ENCODE peak calls at places on chromosomes 1 and 21, in eight cellular contexts. P, D, U, G, W, X, F and L are unnamed samples.

GRCh38 chr1:173549813-173550212 is 53.1 kb downstream of the SLC9C2 start:
- DNase-seq in P (no peak), D (no peak), U (no peak), G (no peak), W (no peak), X (no peak), F (no peak), L (no peak)

GRCh38 chr1:97632075-97632474 is 288.8 kb downstream of the DPYD start:
- DNase-seq in P (no peak), D (no peak), U (peak; percentile 6), G (no peak), W (no peak), X (no peak), F (peak; percentile 86), L (peak; percentile 13)

GRCh38 chr1:198778049-198778448 is 139.2 kb downstream of the PTPRC start:
- DNase-seq in P (no peak), D (no peak), U (no peak), G (no peak), W (no peak), X (no peak), F (no peak), L (peak; percentile 28)

GRCh38 chr1:236451796-236452373 is 57.8 kb downstream of the EDARADD start:
- DNase-seq in P (no peak), D (peak; percentile 4), U (no peak), G (peak; percentile 34), W (no peak), X (peak; percentile 39), F (peak; percentile 3), L (no peak)

GRCh38 chr1:170698301-170698700 is 34.4 kb downstream of the PRRX1 start:
- DNase-seq in P (no peak), D (no peak), U (no peak), G (no peak), W (no peak), X (no peak), F (no peak), L (no peak)

GRCh38 chr1:12408662-12409061 is 178.8 kb downstream of the VPS13D start:
- DNase-seq in P (no peak), D (no peak), U (no peak), G (no peak), W (no peak), X (no peak), F (no peak), L (no peak)

GRCh38 chr1:111516008-111516535 is 12.6 kb upstream of the ADORA3 start:
- DNase-seq in P (no peak), D (no peak), U (peak; percentile 53), G (no peak), W (no peak), X (peak; percentile 37), F (peak; percentile 33), L (no peak)

GRCh38 chr1:42936309-42937078 is 22.2 kb downstream of the SLC2A1 start:
- DNase-seq in P (peak; percentile 87), D (peak; percentile 26), U (peak; percentile 72), G (no peak), W (no peak), X (no peak), F (no peak), L (peak; percentile 70)

GRCh38 chr1:205226868-205227583 is 720 bp upstream of the TMCC2 start:
- DNase-seq in P (no peak), D (no peak), U (peak; percentile 73), G (no peak), W (no peak), X (no peak), F (peak; percentile 23), L (no peak)

GRCh38 chr1:165539306-165539705 is 4.5 kb upstream of the LRRC52 start:
- DNase-seq in P (no peak), D (no peak), U (no peak), G (no peak), W (no peak), X (no peak), F (no peak), L (no peak)

GRCh38 chr1:21192284-21192683 is 15.6 kb upstream of the EIF4G3 start:
- DNase-seq in P (no peak), D (no peak), U (no peak), G (no peak), W (no peak), X (peak; percentile 17), F (no peak), L (no peak)

GRCh38 chr1:204989266-204990058 is 53.5 kb upstream of the CNTN2 start:
- DNase-seq in P (peak; percentile 85), D (no peak), U (peak; percentile 55), G (peak; percentile 13), W (peak; percentile 77), X (peak; percentile 85), F (peak; percentile 72), L (no peak)

GRCh38 chr1:67342002-67342890 is 34.6 kb downstream of the IL12RB2 start:
- DNase-seq in P (no peak), D (no peak), U (no peak), G (no peak), W (no peak), X (no peak), F (no peak), L (no peak)

GRCh38 chr1:197066719-197067456 is at the start of gene F13B:
- DNase-seq in P (no peak), D (no peak), U (no peak), G (no peak), W (no peak), X (no peak), F (no peak), L (no peak)

GRCh38 chr1:58884706-58885661 is 101.1 kb upstream of the JUN start:
- DNase-seq in P (peak; percentile 77), D (no peak), U (no peak), G (no peak), W (no peak), X (no peak), F (no peak), L (no peak)

GRCh38 chr1:9231648-9232332 is 2.8 kb upstream of the H6PD start:
- DNase-seq in P (no peak), D (no peak), U (peak; percentile 57), G (no peak), W (no peak), X (no peak), F (no peak), L (no peak)

GRCh38 chr1:184386271-184387068 is at the start of gene C1orf21:
- DNase-seq in P (peak; percentile 94), D (peak; percentile 16), U (peak; percentile 55), G (peak; percentile 34), W (peak; percentile 77), X (peak; percentile 88), F (peak; percentile 86), L (peak; percentile 76)

GRCh38 chr1:43565600-43566360 is 35.1 kb downstream of the PTPRF start:
- DNase-seq in P (peak; percentile 84), D (no peak), U (no peak), G (no peak), W (peak; percentile 61), X (peak; percentile 66), F (peak; percentile 93), L (no peak)

GRCh38 chr1:59103457-59103856 is 193.4 kb upstream of the FGGY start:
- DNase-seq in P (no peak), D (no peak), U (no peak), G (no peak), W (no peak), X (no peak), F (no peak), L (no peak)

GRCh38 chr21:16419188-16419874 is 689.5 kb downstream of the USP25 start:
- DNase-seq in P (peak; percentile 83), D (no peak), U (peak; percentile 13), G (no peak), W (peak; percentile 41), X (no peak), F (peak; percentile 70), L (no peak)

GRCh38 chr1:76835203-76835602 is 32.1 kb upstream of the ST6GALNAC5 start:
- DNase-seq in P (no peak), D (no peak), U (no peak), G (no peak), W (no peak), X (no peak), F (no peak), L (no peak)

GRCh38 chr21:32007461-32007860 is 134.6 kb downstream of the HUNK start:
- DNase-seq in P (no peak), D (no peak), U (no peak), G (no peak), W (no peak), X (no peak), F (no peak), L (peak; percentile 65)